ENCODE peak calls at places on chromosomes 7 and 10, in four cellular contexts. One of them, this sample, is unnamed.

GRCh38 chr7:106062521-106062931 is 49.6 kb downstream of the SYPL1 start:
- DNase-seq in stimulated activated CD4-positive, alpha-beta T cell treated with anti-CD3 and anti-CD28 coated beads, Interleukin-15, amount 100 ng/mL, for 24 hours: no peak
- DNase-seq in adrenal gland: no peak
- DNase-seq in fibroblast of the aortic adventitia: no peak
- DNase-seq in this sample: no peak

GRCh38 chr10:12400266-12400931 is 51.1 kb downstream of the CAMK1D start:
- DNase-seq in fibroblast of the aortic adventitia: no peak
- DNase-seq in adrenal gland: no peak
- DNase-seq in stimulated activated CD4-positive, alpha-beta T cell treated with anti-CD3 and anti-CD28 coated beads, Interleukin-15, amount 100 ng/mL, for 24 hours: no peak
- DNase-seq in this sample: peak; percentile 62

GRCh38 chr7:46450425-46450824 is 529.4 kb upstream of the IGFBP3 start:
- DNase-seq in stimulated activated CD4-positive, alpha-beta T cell treated with anti-CD3 and anti-CD28 coated beads, Interleukin-15, amount 100 ng/mL, for 24 hours: no peak
- DNase-seq in adrenal gland: no peak
- DNase-seq in fibroblast of the aortic adventitia: no peak
- DNase-seq in this sample: no peak

GRCh38 chr10:33287112-33287511 is 47.4 kb downstream of the NRP1 start:
- DNase-seq in adrenal gland: no peak
- DNase-seq in stimulated activated CD4-positive, alpha-beta T cell treated with anti-CD3 and anti-CD28 coated beads, Interleukin-15, amount 100 ng/mL, for 24 hours: no peak
- DNase-seq in fibroblast of the aortic adventitia: no peak
- DNase-seq in this sample: no peak

GRCh38 chr10:28130267-28130666 is 131.4 kb upstream of the ODAD2 start:
- DNase-seq in fibroblast of the aortic adventitia: peak; percentile 33
- DNase-seq in adrenal gland: no peak
- DNase-seq in stimulated activated CD4-positive, alpha-beta T cell treated with anti-CD3 and anti-CD28 coated beads, Interleukin-15, amount 100 ng/mL, for 24 hours: no peak
- DNase-seq in this sample: peak; percentile 39

GRCh38 chr10:14261341-14261740 is 69.4 kb downstream of the FRMD4A start:
- DNase-seq in fibroblast of the aortic adventitia: no peak
- DNase-seq in adrenal gland: no peak
- DNase-seq in stimulated activated CD4-positive, alpha-beta T cell treated with anti-CD3 and anti-CD28 coated beads, Interleukin-15, amount 100 ng/mL, for 24 hours: no peak
- DNase-seq in this sample: no peak

GRCh38 chr10:120556164-120556532 is 99.1 kb downstream of the PLPP4 start:
- DNase-seq in adrenal gland: no peak
- DNase-seq in stimulated activated CD4-positive, alpha-beta T cell treated with anti-CD3 and anti-CD28 coated beads, Interleukin-15, amount 100 ng/mL, for 24 hours: no peak
- DNase-seq in fibroblast of the aortic adventitia: peak; percentile 8
- DNase-seq in this sample: no peak

GRCh38 chr7:39589323-39590111 is 23.3 kb downstream of the YAE1 start:
- DNase-seq in fibroblast of the aortic adventitia: peak; percentile 87
- DNase-seq in adrenal gland: peak; percentile 41
- DNase-seq in stimulated activated CD4-positive, alpha-beta T cell treated with anti-CD3 and anti-CD28 coated beads, Interleukin-15, amount 100 ng/mL, for 24 hours: peak; percentile 71
- DNase-seq in this sample: peak; percentile 90

GRCh38 chr7:22201182-22201880 is 155.6 kb downstream of the RAPGEF5 start:
- DNase-seq in adrenal gland: no peak
- DNase-seq in fibroblast of the aortic adventitia: no peak
- DNase-seq in stimulated activated CD4-positive, alpha-beta T cell treated with anti-CD3 and anti-CD28 coated beads, Interleukin-15, amount 100 ng/mL, for 24 hours: no peak
- DNase-seq in this sample: no peak

GRCh38 chr10:61503051-61503450 is 49.9 kb upstream of the TMEM26 start:
- DNase-seq in stimulated activated CD4-positive, alpha-beta T cell treated with anti-CD3 and anti-CD28 coated beads, Interleukin-15, amount 100 ng/mL, for 24 hours: no peak
- DNase-seq in fibroblast of the aortic adventitia: peak; percentile 9
- DNase-seq in adrenal gland: no peak
- DNase-seq in this sample: peak; percentile 72

GRCh38 chr10:61978965-61979364 is 77.5 kb downstream of the ARID5B start:
- DNase-seq in adrenal gland: no peak
- DNase-seq in stimulated activated CD4-positive, alpha-beta T cell treated with anti-CD3 and anti-CD28 coated beads, Interleukin-15, amount 100 ng/mL, for 24 hours: no peak
- DNase-seq in fibroblast of the aortic adventitia: no peak
- DNase-seq in this sample: peak; percentile 21

GRCh38 chr10:125484035-125484732 is 198.8 kb downstream of the TEX36 start:
- DNase-seq in fibroblast of the aortic adventitia: no peak
- DNase-seq in adrenal gland: no peak
- DNase-seq in stimulated activated CD4-positive, alpha-beta T cell treated with anti-CD3 and anti-CD28 coated beads, Interleukin-15, amount 100 ng/mL, for 24 hours: no peak
- DNase-seq in this sample: no peak

GRCh38 chr10:116490028-116490662 is 55.6 kb upstream of the PNLIP start:
- DNase-seq in adrenal gland: no peak
- DNase-seq in stimulated activated CD4-positive, alpha-beta T cell treated with anti-CD3 and anti-CD28 coated beads, Interleukin-15, amount 100 ng/mL, for 24 hours: no peak
- DNase-seq in fibroblast of the aortic adventitia: peak; percentile 26
- DNase-seq in this sample: peak; percentile 27

GRCh38 chr7:69782917-69783684 is 184.8 kb downstream of the AUTS2 start:
- DNase-seq in stimulated activated CD4-positive, alpha-beta T cell treated with anti-CD3 and anti-CD28 coated beads, Interleukin-15, amount 100 ng/mL, for 24 hours: no peak
- DNase-seq in fibroblast of the aortic adventitia: peak; percentile 88
- DNase-seq in adrenal gland: peak; percentile 55
- DNase-seq in this sample: no peak

GRCh38 chr10:58740620-58741369 is 228.1 kb downstream of the BICC1 start:
- DNase-seq in adrenal gland: no peak
- DNase-seq in fibroblast of the aortic adventitia: peak; percentile 52
- DNase-seq in stimulated activated CD4-positive, alpha-beta T cell treated with anti-CD3 and anti-CD28 coated beads, Interleukin-15, amount 100 ng/mL, for 24 hours: no peak
- DNase-seq in this sample: no peak

GRCh38 chr10:52879181-52879607 is 106.6 kb upstream of the MBL2 start:
- DNase-seq in stimulated activated CD4-positive, alpha-beta T cell treated with anti-CD3 and anti-CD28 coated beads, Interleukin-15, amount 100 ng/mL, for 24 hours: no peak
- DNase-seq in fibroblast of the aortic adventitia: no peak
- DNase-seq in adrenal gland: no peak
- DNase-seq in this sample: no peak

GRCh38 chr10:80141696-80142460 is 9.3 kb downstream of the PLAC9 start:
- DNase-seq in adrenal gland: no peak
- DNase-seq in stimulated activated CD4-positive, alpha-beta T cell treated with anti-CD3 and anti-CD28 coated beads, Interleukin-15, amount 100 ng/mL, for 24 hours: no peak
- DNase-seq in fibroblast of the aortic adventitia: no peak
- DNase-seq in this sample: no peak

GRCh38 chr10:72802291-72803118 is 91.0 kb upstream of the OIT3 start:
- DNase-seq in stimulated activated CD4-positive, alpha-beta T cell treated with anti-CD3 and anti-CD28 coated beads, Interleukin-15, amount 100 ng/mL, for 24 hours: no peak
- DNase-seq in adrenal gland: no peak
- DNase-seq in fibroblast of the aortic adventitia: peak; percentile 74
- DNase-seq in this sample: peak; percentile 55

GRCh38 chr7:40223451-40224112 is 88.8 kb downstream of the SUGCT start:
- DNase-seq in adrenal gland: no peak
- DNase-seq in fibroblast of the aortic adventitia: no peak
- DNase-seq in stimulated activated CD4-positive, alpha-beta T cell treated with anti-CD3 and anti-CD28 coated beads, Interleukin-15, amount 100 ng/mL, for 24 hours: no peak
- DNase-seq in this sample: no peak

GRCh38 chr7:1669954-1670893 is at the start of gene ELFN1:
- DNase-seq in fibroblast of the aortic adventitia: peak; percentile 40
- DNase-seq in adrenal gland: no peak
- DNase-seq in stimulated activated CD4-positive, alpha-beta T cell treated with anti-CD3 and anti-CD28 coated beads, Interleukin-15, amount 100 ng/mL, for 24 hours: no peak
- DNase-seq in this sample: no peak

GRCh38 chr7:89042963-89043362 is 247.4 kb upstream of the TEX47 start:
- DNase-seq in fibroblast of the aortic adventitia: no peak
- DNase-seq in adrenal gland: no peak
- DNase-seq in stimulated activated CD4-positive, alpha-beta T cell treated with anti-CD3 and anti-CD28 coated beads, Interleukin-15, amount 100 ng/mL, for 24 hours: no peak
- DNase-seq in this sample: no peak

GRCh38 chr7:6443372-6443941 is 4.3 kb downstream of the DAGLB start:
- DNase-seq in fibroblast of the aortic adventitia: peak; percentile 95
- DNase-seq in adrenal gland: peak; percentile 66
- DNase-seq in stimulated activated CD4-positive, alpha-beta T cell treated with anti-CD3 and anti-CD28 coated beads, Interleukin-15, amount 100 ng/mL, for 24 hours: no peak
- DNase-seq in this sample: peak; percentile 97

GRCh38 chr10:89283174-89283987 is 18.5 kb upstream of the IFIT2 start:
- DNase-seq in fibroblast of the aortic adventitia: peak; percentile 66
- DNase-seq in adrenal gland: no peak
- DNase-seq in stimulated activated CD4-positive, alpha-beta T cell treated with anti-CD3 and anti-CD28 coated beads, Interleukin-15, amount 100 ng/mL, for 24 hours: no peak
- DNase-seq in this sample: peak; percentile 63

GRCh38 chr10:16119445-16119844 is 259.1 kb upstream of the MINDY3 start:
- DNase-seq in fibroblast of the aortic adventitia: no peak
- DNase-seq in adrenal gland: no peak
- DNase-seq in stimulated activated CD4-positive, alpha-beta T cell treated with anti-CD3 and anti-CD28 coated beads, Interleukin-15, amount 100 ng/mL, for 24 hours: no peak
- DNase-seq in this sample: no peak

This sample was measured in cardiac fibroblast.